ENCODE peak calls at places on chromosomes 16 and 17, in four cellular contexts. X, W, S and Z are unnamed samples.

GRCh38 chr17:52678211-52678610 is 519.7 kb upstream of the CA10 start:
- DNase-seq in S (no peak), X (no peak), W (no peak), Z (no peak)

GRCh38 chr17:50634123-50634914 is at the start of gene ABCC3:
- DNase-seq in X (no peak), S (peak; percentile 56), W (no peak), Z (no peak)

GRCh38 chr17:70073799-70074198 is 1.2 kb upstream of the KCNJ16 start:
- DNase-seq in X (no peak), W (no peak), S (no peak), Z (no peak)

GRCh38 chr17:15436399-15437369 is 30.7 kb downstream of the CDRT4 start:
- DNase-seq in W (peak; percentile 53), S (peak; percentile 65), X (peak; percentile 38), Z (no peak)

GRCh38 chr17:50168319-50168718 is 2.5 kb downstream of the SGCA start:
- DNase-seq in S (no peak), X (no peak), W (no peak), Z (no peak)

GRCh38 chr17:80566054-80566400 is 21.4 kb downstream of the RPTOR start:
- DNase-seq in S (no peak), W (no peak), X (no peak), Z (no peak)

GRCh38 chr17:31442860-31443259 is 51.4 kb downstream of the RAB11FIP4 start:
- DNase-seq in W (no peak), S (no peak), X (no peak), Z (no peak)

GRCh38 chr17:81735181-81736102 is 23.4 kb downstream of the SLC25A10 start:
- DNase-seq in S (no peak), X (no peak), W (peak; percentile 81), Z (peak; percentile 26)

GRCh38 chr17:42845918-42846593 is 1.7 kb downstream of the AOC2 start:
- DNase-seq in S (no peak), X (no peak), W (no peak), Z (no peak)

GRCh38 chr17:80877095-80877828 is 114.4 kb upstream of the CHMP6 start:
- DNase-seq in S (no peak), X (no peak), W (no peak), Z (peak; percentile 99)

GRCh38 chr17:57972151-57972550 is 15.9 kb downstream of the VEZF1 start:
- DNase-seq in W (no peak), S (no peak), X (no peak), Z (no peak)

GRCh38 chr16:54489225-54489781 is 202.7 kb upstream of the IRX3 start:
- DNase-seq in S (no peak), X (no peak), W (no peak), Z (no peak)

GRCh38 chr16:19180741-19181140 is 12.7 kb downstream of the SYT17 start:
- DNase-seq in X (no peak), W (no peak), S (no peak), Z (no peak)

GRCh38 chr16:78390828-78391227 is 291.4 kb downstream of the WWOX start:
- DNase-seq in W (no peak), S (no peak), X (no peak), Z (no peak)

GRCh38 chr17:22506861-22507260 is 814.5 kb downstream of the KCNJ18 start:
- DNase-seq in W (no peak), X (no peak), S (no peak), Z (no peak)

GRCh38 chr17:27414271-27414670 is 42.0 kb upstream of the KSR1 start:
- DNase-seq in X (no peak), W (no peak), S (no peak), Z (no peak)

GRCh38 chr17:81868674-81869220 is 2.4 kb downstream of the ARHGDIA start:
- DNase-seq in W (peak; percentile 68), X (peak; percentile 36), S (peak; percentile 59), Z (no peak)

GRCh38 chr17:4902540-4902939 is 358 bp downstream of the CHRNE start:
- DNase-seq in X (no peak), S (no peak), W (no peak), Z (no peak)

GRCh38 chr16:54136276-54136625 is 150.3 kb downstream of the IRX3 start:
- DNase-seq in X (no peak), W (no peak), S (no peak), Z (no peak)

GRCh38 chr17:64028874-64029464 is 8.5 kb upstream of the ICAM2 start:
- DNase-seq in X (peak; percentile 71), W (peak; percentile 71), S (peak; percentile 61), Z (no peak)

GRCh38 chr17:64025732-64026294 is 5.4 kb upstream of the ICAM2 start:
- DNase-seq in X (peak; percentile 93), W (peak; percentile 88), S (peak; percentile 82), Z (peak; percentile 55)

GRCh38 chr17:64024215-64024654 is 3.8 kb upstream of the ICAM2 start:
- DNase-seq in W (peak; percentile 68), X (no peak), S (no peak), Z (no peak)

GRCh38 chr17:64022631-64023063 is 2.2 kb upstream of the ICAM2 start:
- DNase-seq in S (no peak), X (no peak), W (peak; percentile 49), Z (no peak)

DNA sequence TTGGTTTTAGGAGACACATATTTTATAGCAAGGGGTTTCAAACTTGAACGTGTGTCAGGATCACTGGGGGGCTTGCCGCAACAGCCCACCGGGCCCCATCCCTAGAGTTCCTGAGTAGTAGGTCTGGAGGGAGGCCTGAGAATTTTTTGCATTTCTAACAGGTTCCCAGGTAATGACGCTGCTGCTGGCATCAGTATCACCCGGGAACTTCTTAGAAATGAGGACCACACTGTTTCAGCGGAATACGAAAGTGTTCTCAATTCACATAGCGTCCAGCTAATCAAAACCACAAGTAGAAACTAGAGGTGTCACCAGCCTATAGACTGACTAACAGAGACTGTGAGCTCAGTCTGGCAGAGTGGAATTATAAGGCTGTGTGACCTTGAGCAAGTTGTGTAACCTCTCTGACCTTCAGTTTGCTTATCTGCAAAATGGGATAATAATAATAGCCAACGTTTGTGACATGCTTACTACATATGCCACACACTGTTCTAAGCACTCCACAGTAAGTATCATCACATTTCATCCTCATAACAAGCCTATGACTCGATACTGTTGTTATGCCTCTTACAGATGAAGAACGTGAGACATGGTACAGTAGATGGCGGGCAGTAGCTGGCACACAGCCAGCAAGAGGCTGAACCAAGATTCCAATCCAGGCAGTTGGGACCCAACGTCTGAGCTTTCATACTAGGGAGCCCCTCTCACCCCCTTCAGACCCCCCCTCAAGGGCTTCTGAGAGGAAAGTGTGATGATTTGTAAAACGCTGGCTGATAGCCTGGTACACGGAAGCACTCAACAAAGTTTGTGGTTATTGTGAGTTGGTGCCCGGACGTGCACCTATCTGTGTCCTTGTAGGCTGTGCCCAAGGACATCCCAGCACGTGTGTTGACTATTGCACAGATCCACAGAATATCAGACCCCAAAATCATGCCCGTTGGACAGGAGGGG is 4.6 kb upstream of the ICAM2 start:
- DNase-seq in X (no peak), S (no peak), W (no peak), Z (no peak)
- TF ChIP-seq TARDBP in X (no peak), S (no peak), W (no peak), Z (no peak)

GRCh38 chr17:17626151-17626805 is 34.8 kb upstream of the PEMT start:
- DNase-seq in S (no peak), W (no peak), X (no peak), Z (no peak)
- TF ChIP-seq TARDBP in S (no peak), W (no peak), X (no peak), Z (no peak)

GRCh38 chr16:56281256-56281805 is 90.0 kb downstream of the GNAO1 start:
- DNase-seq in X (peak; percentile 30), S (peak; percentile 24), W (peak; percentile 75), Z (no peak)
- TF ChIP-seq TARDBP in X (no peak), S (no peak), W (no peak), Z (no peak)

GRCh38 chr17:58986005-58986404 is 120.7 kb downstream of the TRIM37 start:
- DNase-seq in S (no peak), X (no peak), W (no peak), Z (no peak)

GRCh38 chr17:58991718-58992331 is 114.9 kb downstream of the TRIM37 start:
- DNase-seq in X (no peak), S (peak; percentile 47), W (no peak), Z (peak; percentile 39)

GRCh38 chr17:58985265-58985810 is 121.3 kb downstream of the TRIM37 start:
- DNase-seq in X (no peak), S (no peak), W (peak; percentile 31), Z (no peak)

GRCh38 chr17:58993322-58993721 is 113.4 kb downstream of the TRIM37 start:
- DNase-seq in W (no peak), X (no peak), S (no peak), Z (no peak)

DNA sequence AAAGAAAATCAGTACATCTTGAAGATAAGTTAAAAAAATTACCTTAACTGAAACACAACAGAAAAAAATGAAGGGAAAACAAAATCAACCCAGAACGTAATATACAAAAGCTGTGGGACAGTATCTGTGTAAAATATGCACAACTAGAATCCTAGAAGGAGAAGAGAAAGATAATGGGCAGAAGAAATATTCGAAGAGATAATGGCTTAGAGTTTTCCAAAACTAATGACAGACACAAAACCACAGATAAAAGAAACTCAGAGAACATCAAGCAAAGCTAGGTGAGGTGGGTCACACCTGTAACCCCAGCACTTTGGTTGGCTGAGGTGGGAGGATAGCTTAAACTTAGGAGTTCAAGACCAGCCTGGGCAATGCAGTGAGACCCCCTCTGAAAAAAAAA is 117.1 kb downstream of the TRIM37 start:
- DNase-seq in W (no peak), X (no peak), S (no peak), Z (no peak)
- TF ChIP-seq TARDBP in W (no peak), X (no peak), S (no peak), Z (no peak)

GRCh38 chr17:60163108-60163784 is 13.5 kb downstream of the CA4 start:
- DNase-seq in S (peak; percentile 52), W (peak; percentile 31), X (peak; percentile 51), Z (no peak)

GRCh38 chr17:60159479-60159866 is 9.7 kb downstream of the CA4 start:
- DNase-seq in S (no peak), W (no peak), X (no peak), Z (no peak)

GRCh38 chr17:60164164-60164563 is 14.4 kb downstream of the CA4 start:
- DNase-seq in S (no peak), X (no peak), W (no peak), Z (no peak)

GRCh38 chr17:60160829-60161501 is 11.2 kb downstream of the CA4 start:
- DNase-seq in S (no peak), X (no peak), W (peak; percentile 7), Z (no peak)

DNA sequence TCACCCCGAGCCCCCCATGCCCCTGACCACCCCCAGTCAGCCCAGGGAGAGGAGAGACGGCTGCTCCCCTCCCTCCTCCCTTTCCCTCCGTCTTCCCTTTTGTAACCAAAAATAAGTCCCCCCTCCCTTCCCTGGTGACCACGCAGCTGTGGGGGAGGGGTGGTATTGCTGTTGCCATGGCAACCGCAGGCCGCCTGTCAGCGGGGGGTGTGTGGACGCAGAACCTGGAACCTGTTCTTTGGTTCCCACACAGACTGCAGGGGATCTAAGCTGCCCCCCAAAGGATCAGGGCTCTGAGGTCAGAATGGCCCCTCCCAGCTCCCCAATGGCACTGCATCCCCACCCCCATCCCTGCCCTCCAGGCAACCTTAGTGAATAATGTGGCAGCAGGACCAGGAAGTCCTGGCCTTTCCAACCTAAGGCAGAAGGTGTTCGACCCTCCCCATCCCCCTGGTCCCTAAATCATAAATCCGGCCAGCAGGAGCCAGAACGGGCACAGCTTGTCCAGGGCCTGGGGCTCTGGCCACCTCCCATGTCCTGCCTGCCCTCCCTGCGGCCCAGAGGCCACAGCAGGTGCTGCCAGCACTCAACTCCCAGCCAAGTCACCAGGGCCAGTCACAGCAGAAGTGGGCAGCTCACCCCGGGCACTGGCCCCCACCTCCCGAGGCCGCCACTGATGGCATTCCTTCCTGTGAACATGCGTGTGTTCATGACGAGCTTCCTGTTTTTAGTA is 12.0 kb downstream of the CA4 start:
- DNase-seq in X (no peak), W (peak; percentile 75), S (no peak), Z (no peak)
- TF ChIP-seq TARDBP in X (no peak), W (no peak), S (no peak), Z (no peak)